ENCODE peak calls at places on chromosome 4, in eight cellular contexts. J, X, Q, B, D, Z, H and V are unnamed samples.

GRCh38 chr4:142547974-142548373 is 298.1 kb downstream of the INPP4B start:
- DNase-seq in B (peak; percentile 91), X (no peak), H (no peak), Q (no peak), Z (no peak), J (no peak), D (no peak), V (no peak)

GRCh38 chr4:10100734-10101216 is 15.8 kb downstream of the WDR1 start:
- DNase-seq in D (no peak), B (peak; percentile 36), H (no peak), Z (no peak), X (no peak), Q (no peak), J (no peak), V (peak; percentile 79)

GRCh38 chr4:44869222-44869882 is 143.0 kb upstream of the GNPDA2 start:
- DNase-seq in J (no peak), H (no peak), Q (no peak), D (no peak), B (peak; percentile 3), Z (no peak), X (no peak), V (no peak)

GRCh38 chr4:69977582-69977981 is 12.1 kb upstream of the CSN2 start:
- DNase-seq in Q (no peak), X (no peak), H (no peak), B (no peak), Z (no peak), J (no peak), D (no peak), V (no peak)

GRCh38 chr4:169963998-169964397 is 62.2 kb downstream of the MFAP3L start:
- DNase-seq in J (no peak), Q (no peak), B (no peak), D (no peak), H (no peak), Z (no peak), X (no peak), V (no peak)

GRCh38 chr4:145805490-145805889 is 125.5 kb downstream of the C4orf51 start:
- DNase-seq in Z (no peak), B (peak; percentile 27), H (no peak), D (no peak), J (no peak), Q (no peak), X (peak; percentile 16), V (no peak)

GRCh38 chr4:78650106-78651021 is 98.8 kb downstream of the ANXA3 start:
- DNase-seq in Z (no peak), H (no peak), J (no peak), Q (no peak), D (no peak), B (peak; percentile 97), X (peak; percentile 38), V (no peak)

GRCh38 chr4:99856166-99856565 is 38.1 kb downstream of the LAMTOR3 start:
- DNase-seq in H (no peak), J (no peak), Z (no peak), Q (no peak), B (peak; percentile 85), D (peak; percentile 4), X (no peak), V (no peak)

GRCh38 chr4:123980736-123981285 is 584.2 kb downstream of the SPRY1 start:
- DNase-seq in Q (no peak), X (no peak), Z (no peak), D (no peak), H (no peak), B (no peak), J (no peak), V (no peak)

GRCh38 chr4:87060957-87061356 is 126.1 kb downstream of the AFF1 start:
- DNase-seq in H (no peak), Z (no peak), J (no peak), Q (no peak), D (peak; percentile 56), B (peak; percentile 70), X (no peak), V (no peak)

GRCh38 chr4:182925298-182925738 is 8.1 kb upstream of the DCTD start:
- DNase-seq in D (peak; percentile 91), Z (peak; percentile 34), X (peak; percentile 85), J (peak; percentile 27), B (peak; percentile 62), H (peak; percentile 57), Q (no peak), V (peak; percentile 75)

GRCh38 chr4:41865306-41865980 is 69.8 kb upstream of the TMEM33 start:
- DNase-seq in J (no peak), B (peak; percentile 28), Z (peak; percentile 48), D (no peak), Q (peak; percentile 52), X (no peak), H (no peak), V (no peak)

GRCh38 chr4:52833941-52834525 is 28.1 kb upstream of the RASL11B start:
- DNase-seq in D (no peak), Q (no peak), Z (no peak), B (peak; percentile 81), X (no peak), J (no peak), H (no peak), V (no peak)

GRCh38 chr4:111556141-111556781 is 589.0 kb upstream of the FAM241A start:
- DNase-seq in X (no peak), Z (no peak), H (no peak), B (peak; percentile 23), J (no peak), Q (no peak), D (no peak), V (no peak)

GRCh38 chr4:41257257-41257900 is 651 bp downstream of the UCHL1 start:
- DNase-seq in X (peak; percentile 79), B (peak; percentile 38), D (no peak), J (no peak), H (peak; percentile 31), Z (peak; percentile 54), Q (peak; percentile 70), V (peak; percentile 61)

GRCh38 chr4:132642196-132642817 is 506.8 kb upstream of the PCDH10 start:
- DNase-seq in H (no peak), Z (no peak), Q (no peak), X (peak; percentile 34), B (peak; percentile 61), D (peak; percentile 48), J (no peak), V (no peak)

GRCh38 chr4:8441499-8442091 is 1.0 kb downstream of the TRMT44 start:
- DNase-seq in J (no peak), B (peak; percentile 15), Z (no peak), H (no peak), D (no peak), X (no peak), Q (no peak), V (no peak)

GRCh38 chr4:154164931-154165839 is 326.4 kb downstream of the DCHS2 start:
- DNase-seq in D (peak; percentile 86), H (peak; percentile 21), J (no peak), Q (no peak), Z (no peak), X (no peak), B (peak; percentile 53), V (no peak)

GRCh38 chr4:30600246-30600645 is 119.9 kb upstream of the PCDH7 start:
- DNase-seq in Q (no peak), Z (no peak), X (no peak), D (no peak), B (peak; percentile 18), H (no peak), J (no peak), V (no peak)

GRCh38 chr4:67327245-67327860 is 217.9 kb downstream of the CENPC start:
- DNase-seq in H (peak; percentile 18), Z (no peak), X (peak; percentile 57), J (peak; percentile 1), D (peak; percentile 32), B (peak; percentile 64), Q (no peak), V (no peak)
- H3K4me3 ChIP-seq in H (no peak overlapping the region), Z (no peak overlapping the region), X (no peak overlapping the region), J (no peak overlapping the region), D (no peak overlapping the region), B (no peak overlapping the region), Q (no peak overlapping the region), V (no peak overlapping the region)

GRCh38 chr4:164023214-164023613 is 528.7 kb downstream of the TMA16 start:
- DNase-seq in Z (no peak), J (no peak), B (no peak), D (peak; percentile 12), X (no peak), H (no peak), Q (no peak), V (no peak)
- TF ChIP-seq CTCF in Z (no peak), J (no peak), B (no peak), D (peak; percentile 40), X (no peak), H (no peak), Q (no peak), V (no peak)

GRCh38 chr4:2462992-2463762 is 5.7 kb upstream of the RNF4 start:
- DNase-seq in B (no peak), Q (no peak), H (no peak), D (no peak), X (no peak), J (no peak), Z (no peak), V (no peak)

GRCh38 chr4:2461246-2461960 is 7.5 kb upstream of the RNF4 start:
- DNase-seq in X (no peak), J (no peak), H (no peak), Z (no peak), D (no peak), B (no peak), Q (no peak), V (no peak)

GRCh38 chr4:2459589-2460349 is 9.1 kb upstream of the RNF4 start:
- DNase-seq in Q (no peak), D (no peak), X (no peak), H (no peak), B (no peak), Z (no peak), J (no peak), V (no peak)

GRCh38 chr4:2465032-2465431 is 3.9 kb upstream of the RNF4 start:
- DNase-seq in D (no peak), B (no peak), J (no peak), Z (no peak), H (no peak), Q (no peak), X (no peak), V (no peak)

DNA sequence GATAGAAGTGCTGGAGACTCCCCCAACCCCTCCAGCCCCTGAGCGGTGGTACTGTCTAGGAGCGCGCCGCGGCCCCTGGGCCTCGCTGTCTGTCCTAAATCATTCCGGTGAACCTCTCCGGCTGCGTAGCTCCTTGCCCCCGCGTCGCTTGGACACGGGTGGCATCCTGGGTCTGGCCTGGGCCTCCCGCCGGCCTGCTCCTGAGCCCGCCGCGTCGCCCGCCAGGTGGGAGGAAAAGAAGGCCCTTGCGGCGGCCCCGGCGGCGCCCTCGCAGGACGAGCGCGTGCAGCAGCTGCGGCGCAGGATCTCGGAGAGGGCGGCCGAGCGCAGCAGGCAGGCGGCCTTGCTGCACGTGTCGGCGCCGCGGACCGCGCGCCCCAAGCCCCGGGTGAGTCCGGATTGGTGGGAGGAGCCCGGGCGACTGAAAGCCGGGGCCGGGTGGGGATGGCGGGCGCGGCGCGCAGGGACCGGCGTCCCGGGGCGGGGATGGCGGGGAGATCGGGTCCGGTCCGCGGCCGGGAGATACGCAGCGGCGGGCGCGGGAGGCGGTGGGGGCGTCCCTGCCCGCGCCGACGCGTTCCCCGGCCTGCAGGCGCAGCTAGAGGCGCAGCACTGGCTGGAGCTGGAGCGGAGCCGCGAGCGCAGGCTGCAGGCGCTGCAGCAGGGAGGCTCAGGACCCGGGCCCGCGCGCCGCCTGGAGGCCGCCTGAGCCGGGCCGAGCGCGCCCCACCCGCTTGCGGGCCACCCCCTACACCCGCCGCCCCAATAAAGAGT is 6.5 kb upstream of the RNF4 start:
- DNase-seq in B (peak; percentile 69), Z (peak; percentile 73), D (peak; percentile 15), J (peak; percentile 31), X (peak; percentile 65), H (peak; percentile 70), Q (peak; percentile 77), V (peak; percentile 76)
- H3K4me3 ChIP-seq in B (peak overlapping the region; percentile 3), Z (peak overlapping the region; percentile 75), D (peak overlapping the region; percentile 19), J (peak overlapping the region; percentile 50), X (peak overlapping the region; percentile 60), H (peak overlapping the region; percentile 23), Q (peak overlapping the region; percentile 74), V (peak overlapping the region; percentile 61)

GRCh38 chr4:72701987-72702819 is 133.2 kb upstream of the ADAMTS3 start:
- DNase-seq in B (peak; percentile 58), D (peak; percentile 19), J (no peak), X (peak; percentile 45), H (no peak), Q (no peak), Z (no peak), V (no peak)
- TF ChIP-seq CTCF in B (peak; percentile 58), D (peak; percentile 62), J (no peak), X (peak; percentile 82), H (peak; percentile 69), Q (peak; percentile 71), Z (peak; percentile 60), V (peak; percentile 56)